ENCODE peak calls at places on chromosomes 6 and 20, in six cellular contexts. E, K, Q, C, F and B are unnamed samples. For H3K36me3, the result is how much of the 10 kb centered on the place peaks cover.

GRCh38 chr20:25054995-25055629 is 2.8 kb downstream of the ACSS1 start:
- DNase-seq in E (no peak), K (peak), Q (peak), C (no peak), F (no peak), B (no peak)

GRCh38 chr6:31058128-31058894 is 48.0 kb downstream of the MUC22 start:
- DNase-seq in E (no peak), K (peak), Q (no peak), C (no peak), F (no peak), B (no peak)

GRCh38 chr6:142680308-142680707 is 264.7 kb downstream of the HIVEP2 start:
- DNase-seq in E (peak), K (no peak), Q (peak), C (no peak), F (no peak), B (no peak)

GRCh38 chr6:47245745-47246371 is 63.8 kb downstream of the TNFRSF21 start:
- DNase-seq in E (no peak), K (no peak), Q (no peak), C (no peak), F (no peak), B (no peak)

GRCh38 chr6:107589934-107590333 is 100.0 kb downstream of the SOBP start:
- DNase-seq in E (no peak), K (no peak), Q (no peak), C (no peak), F (no peak), B (no peak)

GRCh38 chr6:25788305-25788922 is 33.9 kb downstream of the SLC17A4 start:
- DNase-seq in E (peak), K (peak), Q (peak), C (peak), F (peak), B (no peak)

GRCh38 chr6:11296449-11297375 is 64.2 kb upstream of the NEDD9 start:
- DNase-seq in E (no peak), K (no peak), Q (no peak), C (no peak), F (no peak), B (no peak)

GRCh38 chr6:161186173-161186769 is 87.6 kb downstream of the AGPAT4 start:
- DNase-seq in E (no peak), K (no peak), Q (peak), C (no peak), F (no peak), B (no peak)

GRCh38 chr6:3280866-3281465 is 22.2 kb downstream of the PSMG4 start:
- DNase-seq in E (no peak), K (no peak), Q (peak), C (peak), F (no peak), B (no peak)

GRCh38 chr20:8932192-8933150 is 136.4 kb upstream of the PLCB4 start:
- DNase-seq in E (no peak), K (no peak), Q (no peak), C (no peak), F (no peak), B (peak)

GRCh38 chr6:14804001-14804401 is 441.9 kb upstream of the JARID2 start:
- DNase-seq in E (no peak), K (no peak), Q (no peak), C (no peak), F (no peak), B (no peak)

GRCh38 chr20:31593221-31594001 is 11.7 kb upstream of the ID1 start:
- DNase-seq in E (no peak), K (peak), Q (no peak), C (peak), F (no peak), B (no peak)

GRCh38 chr6:4446982-4447381 is 311.6 kb upstream of the ECI2 start:
- DNase-seq in E (no peak), K (no peak), Q (no peak), C (no peak), F (no peak), B (no peak)

GRCh38 chr6:88612631-88613030 is 350.8 kb downstream of the RNGTT start:
- DNase-seq in E (no peak), K (no peak), Q (no peak), C (no peak), F (no peak), B (no peak)

GRCh38 chr6:166008441-166009369 is 158.9 kb downstream of the TBXT start:
- DNase-seq in E (no peak), K (no peak), Q (peak), C (peak), F (no peak), B (no peak)

GRCh38 chr6:148747493-148748160 is 797 bp downstream of the UST start:
- DNase-seq in E (peak), K (no peak), Q (peak), C (peak), F (peak), B (peak)

GRCh38 chr20:63846128-63846771 is 15.0 kb upstream of the ABHD16B start:
- DNase-seq in E (no peak), K (peak), Q (no peak), C (peak), F (no peak), B (peak)

GRCh38 chr6:111997078-111997862 is 56.6 kb upstream of the CCN6 start:
- DNase-seq in E (peak), K (peak), Q (peak), C (peak), F (peak), B (peak)

GRCh38 chr6:117601811-117602150 is 530 bp downstream of the GOPC start:
- DNase-seq in E (peak), K (no peak), Q (no peak), C (no peak), F (no peak), B (no peak)

GRCh38 chr20:4832469-4832868 is 110.8 kb downstream of the PRND start:
- DNase-seq in E (no peak), K (no peak), Q (no peak), C (no peak), F (no peak), B (no peak)

GRCh38 chr6:54935739-54936138 is 89.2 kb downstream of the FAM83B start:
- DNase-seq in E (no peak), K (no peak), Q (no peak), C (no peak), F (no peak), B (no peak)

GRCh38 chr6:33926451-33926850 is 122.6 kb upstream of the MLN start:
- DNase-seq in E (no peak), K (peak), Q (no peak), C (peak), F (no peak), B (no peak)

GRCh38 chr6:40774932-40775331 is 187.8 kb upstream of the LRFN2 start:
- DNase-seq in E (no peak), K (no peak), Q (no peak), C (no peak), F (no peak), B (no peak)

GRCh38 chr6:87881342-87881895 is 166.2 kb upstream of the SPACA1 start:
- DNase-seq in E (no peak), K (no peak), Q (no peak), C (no peak), F (no peak), B (no peak)

GRCh38 chr6:22575190-22575589 is 5.8 kb downstream of the HDGFL1 start:
- DNase-seq in E (no peak), K (no peak), Q (no peak), C (no peak), F (no peak), B (no peak)

GRCh38 chr6:66638099-66638498 is 931.1 kb upstream of the EYS start:
- DNase-seq in E (no peak), K (no peak), Q (no peak), C (no peak), F (no peak), B (no peak)

GRCh38 chr6:109356237-109356636 is 26.0 kb downstream of the CD164 start:
- DNase-seq in E (no peak), K (no peak), Q (no peak), C (no peak), F (no peak), B (no peak)

GRCh38 chr20:25197173-25197869 is 1.8 kb downstream of the ENTPD6 start:
- DNase-seq in E (peak), K (no peak), Q (no peak), C (peak), F (peak), B (no peak)

GRCh38 chr20:58651823-58652605 is 931 bp downstream of the STX16 start:
- DNase-seq in E (peak), K (peak), Q (peak), C (peak), F (peak), B (peak)

GRCh38 chr6:31969712-31970603 is 2.0 kb downstream of the DXO start:
- DNase-seq in E (no peak), K (peak), Q (no peak), C (no peak), F (no peak), B (no peak)

DNA sequence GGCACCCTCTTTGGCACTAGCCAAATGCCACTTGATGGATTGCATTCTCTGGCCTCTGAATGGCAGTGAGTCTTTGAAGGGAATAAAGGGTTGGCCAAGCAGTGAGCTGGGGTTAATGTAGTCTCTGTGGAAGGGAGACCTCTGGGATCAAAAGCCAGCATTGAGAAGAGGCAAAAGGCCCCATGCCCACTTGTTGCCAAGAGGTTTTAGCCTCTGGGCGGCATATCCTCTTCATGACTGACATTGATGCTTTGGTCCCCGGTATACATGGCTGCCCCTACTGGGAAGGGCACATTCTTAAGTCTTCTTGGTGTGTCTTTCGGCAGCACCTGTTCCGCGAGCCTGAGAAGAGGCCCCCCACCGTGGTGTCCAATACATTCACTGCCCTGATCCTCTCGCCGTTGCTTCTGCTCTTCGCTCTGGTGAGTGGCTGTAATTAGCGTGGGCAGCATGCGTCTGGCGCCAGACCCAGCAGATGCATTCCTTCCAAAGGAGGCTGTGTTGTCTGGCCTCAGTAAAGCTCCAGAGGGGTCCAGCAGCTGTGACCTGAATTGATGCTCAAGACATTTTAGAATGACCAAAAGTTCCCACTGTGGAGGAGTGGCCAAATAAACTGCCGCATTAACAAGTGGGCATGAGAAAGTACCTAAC is 29.5 kb downstream of the GHRH start:
- DNase-seq in E (no peak), K (no peak), Q (no peak), C (no peak), F (no peak), B (no peak)
- H3K36me3 ChIP-seq in E (half or more), K (half or more), Q (half or more), C (half or more), F (half or more), B (under half)

DNA sequence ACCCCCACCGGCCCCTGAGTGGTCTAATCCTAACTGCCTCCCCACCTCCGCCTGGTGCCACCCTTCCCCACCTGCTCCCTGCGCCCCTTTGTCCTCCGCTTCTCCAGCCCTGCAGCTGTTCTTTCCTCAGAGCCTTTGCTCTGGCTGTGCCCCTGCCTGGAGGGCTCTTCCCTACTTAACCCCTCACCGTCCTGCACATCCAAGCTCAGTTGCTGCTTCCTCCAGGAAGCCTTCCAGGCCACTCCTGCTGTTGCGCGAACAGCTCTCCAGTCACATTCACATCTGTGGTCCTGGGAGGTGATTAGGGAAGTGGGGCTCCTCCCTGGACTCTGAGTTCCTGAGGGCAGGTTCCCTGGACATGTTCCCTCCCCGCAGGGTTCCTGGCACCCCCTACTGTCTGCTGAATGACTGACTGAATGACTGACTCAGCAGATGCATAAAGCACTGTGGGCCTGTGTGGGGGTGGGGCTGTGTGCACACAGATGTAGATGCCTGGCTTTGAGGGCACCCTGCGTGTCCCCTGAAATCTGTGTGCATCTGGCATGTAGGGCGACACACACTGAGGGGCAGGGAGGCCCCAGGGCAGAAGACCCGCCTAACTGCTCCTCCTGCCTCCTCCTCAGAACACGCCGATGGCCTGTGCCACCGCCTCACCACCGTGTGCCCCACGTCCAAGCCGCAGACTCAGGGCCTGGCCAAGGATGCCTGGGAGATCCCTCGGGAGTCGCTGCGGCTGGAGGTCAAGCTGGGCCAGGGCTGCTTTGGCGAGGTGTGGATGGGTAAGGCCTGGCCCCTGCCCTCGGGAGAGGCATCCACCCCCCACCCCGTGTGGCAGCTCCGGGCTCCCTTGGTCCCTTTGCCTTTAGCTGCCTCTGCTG is 51.4 kb downstream of the SRC start:
- DNase-seq in E (no peak), K (peak), Q (no peak), C (no peak), F (no peak), B (no peak)
- H3K36me3 ChIP-seq in E (under half), K (under half), Q (half or more), C (half or more), F (under half), B (under half)

GRCh38 chr6:160106701-160107100 is 14.9 kb upstream of the SLC22A1 start:
- DNase-seq in E (no peak), K (no peak), Q (no peak), C (no peak), F (no peak), B (no peak)
- H3K36me3 ChIP-seq in E (under half), K (half or more), Q (under half), C (half or more), F (under half), B (under half)

GRCh38 chr6:57162516-57162915 is 9.6 kb upstream of the BAG2 start:
- DNase-seq in E (no peak), K (no peak), Q (no peak), C (no peak), F (no peak), B (no peak)
- H3K36me3 ChIP-seq in E (under half), K (half or more), Q (under half), C (under half), F (under half), B (half or more)

GRCh38 chr20:62827323-62828050 is 10.6 kb downstream of the COL9A3 start:
- DNase-seq in E (no peak), K (no peak), Q (no peak), C (peak), F (no peak), B (peak)

GRCh38 chr20:62824476-62825287 is 7.8 kb downstream of the COL9A3 start:
- DNase-seq in E (peak), K (peak), Q (no peak), C (peak), F (peak), B (no peak)

GRCh38 chr20:62826646-62827322 is 9.9 kb downstream of the COL9A3 start:
- DNase-seq in E (no peak), K (no peak), Q (no peak), C (no peak), F (no peak), B (no peak)

GRCh38 chr20:62825288-62825993 is 8.6 kb downstream of the COL9A3 start:
- DNase-seq in E (no peak), K (no peak), Q (no peak), C (no peak), F (no peak), B (peak)

GRCh38 chr20:62825994-62826645 is 9.3 kb downstream of the COL9A3 start:
- DNase-seq in E (no peak), K (no peak), Q (no peak), C (no peak), F (no peak), B (no peak)
- H3K36me3 ChIP-seq in E (under half), K (under half), Q (under half), C (under half), F (under half), B (under half)

GRCh38 chr6:145895802-145896201 is 68.4 kb downstream of the SHPRH start:
- DNase-seq in E (no peak), K (peak), Q (no peak), C (no peak), F (no peak), B (no peak)
- H3K36me3 ChIP-seq in E (under half), K (half or more), Q (under half), C (half or more), F (under half), B (half or more)

GRCh38 chr20:10643560-10643873 is 30.3 kb downstream of the JAG1 start:
- DNase-seq in E (no peak), K (no peak), Q (no peak), C (no peak), F (no peak), B (no peak)
- H3K36me3 ChIP-seq in E (under half), K (under half), Q (half or more), C (under half), F (under half), B (under half)

GRCh38 chr20:50093240-50093639 is 19.7 kb downstream of the UBE2V1 start:
- DNase-seq in E (no peak), K (no peak), Q (no peak), C (no peak), F (no peak), B (no peak)
- H3K36me3 ChIP-seq in E (half or more), K (half or more), Q (under half), C (half or more), F (half or more), B (half or more)

GRCh38 chr6:137878810-137879285 is 11.8 kb downstream of the TNFAIP3 start:
- DNase-seq in E (peak), K (no peak), Q (peak), C (peak), F (peak), B (peak)
- H3K36me3 ChIP-seq in E (half or more), K (half or more), Q (under half), C (half or more), F (half or more), B (half or more)

DNA sequence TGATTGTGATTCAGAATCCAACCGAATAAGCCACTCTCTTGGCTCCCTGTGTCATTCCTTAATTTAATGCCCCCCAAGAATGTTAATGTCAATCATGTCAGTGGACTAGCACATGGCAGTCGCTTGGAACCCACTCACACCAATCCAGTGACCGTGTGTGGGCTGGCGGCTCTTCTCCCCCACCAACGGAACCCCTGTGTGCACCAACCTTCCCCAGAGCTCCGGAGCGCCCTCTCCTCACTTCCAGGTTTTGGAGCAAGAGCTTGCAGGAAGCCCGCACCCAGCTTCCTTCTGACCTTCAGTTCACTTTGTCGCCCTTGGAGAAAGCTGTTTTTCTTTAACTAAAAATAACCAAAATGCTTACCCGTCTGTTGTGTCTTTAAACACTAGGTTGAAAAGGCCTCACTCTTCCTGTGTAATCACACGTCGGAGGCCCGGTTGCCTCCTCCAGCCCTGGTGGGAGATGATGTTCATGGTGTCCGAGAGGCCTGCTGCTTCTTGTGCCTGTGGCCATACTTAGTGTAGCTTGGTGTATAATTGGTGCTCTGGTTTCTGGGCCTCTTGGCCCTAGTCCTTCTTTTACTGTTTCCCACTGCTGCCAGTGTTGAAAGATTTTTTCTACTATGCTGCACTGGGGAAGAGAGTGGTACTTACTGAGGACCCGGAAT is 17.8 kb upstream of the MAP1LC3A start:
- DNase-seq in E (no peak), K (no peak), Q (no peak), C (no peak), F (no peak), B (no peak)
- H3K36me3 ChIP-seq in E (under half), K (under half), Q (under half), C (half or more), F (under half), B (half or more)